ENCODE peak calls at places on chromosomes 13 and 19, in eight cellular contexts. One of them, this sample, is unnamed.

GRCh38 chr13:37427843-37428494 is 170.6 kb downstream of the POSTN start:
- DNase-seq in cerebellar cortex: no peak
- DNase-seq in body of pancreas: no peak
- DNase-seq in cardiac muscle cell: peak
- DNase-seq in GM04504: no peak
- DNase-seq in NCI-H2081: no peak
- DNase-seq in caudate nucleus: no peak
- DNase-seq in T-helper 1 cell: no peak
- DNase-seq in this sample: no peak

GRCh38 chr19:55670280-55671053 is 4.6 kb upstream of the EPN1 start:
- DNase-seq in cardiac muscle cell: peak
- DNase-seq in GM04504: no peak
- DNase-seq in NCI-H2081: no peak
- DNase-seq in body of pancreas: no peak
- DNase-seq in cerebellar cortex: peak
- DNase-seq in caudate nucleus: no peak
- DNase-seq in T-helper 1 cell: no peak
- DNase-seq in this sample: no peak

GRCh38 chr13:50400035-50400726 is 384.9 kb downstream of the KCNRG start:
- DNase-seq in cerebellar cortex: peak
- DNase-seq in NCI-H2081: no peak
- DNase-seq in T-helper 1 cell: no peak
- DNase-seq in GM04504: no peak
- DNase-seq in cardiac muscle cell: peak
- DNase-seq in body of pancreas: no peak
- DNase-seq in caudate nucleus: peak
- DNase-seq in this sample: no peak

GRCh38 chr19:47023448-47023794 is 3.8 kb downstream of the NPAS1 start:
- DNase-seq in NCI-H2081: no peak
- DNase-seq in T-helper 1 cell: no peak
- DNase-seq in caudate nucleus: no peak
- DNase-seq in body of pancreas: no peak
- DNase-seq in GM04504: no peak
- DNase-seq in cerebellar cortex: no peak
- DNase-seq in cardiac muscle cell: no peak
- DNase-seq in this sample: no peak

GRCh38 chr19:38650180-38650775 is 2.8 kb downstream of the ACTN4 start:
- DNase-seq in NCI-H2081: no peak
- DNase-seq in T-helper 1 cell: no peak
- DNase-seq in cerebellar cortex: no peak
- DNase-seq in body of pancreas: no peak
- DNase-seq in caudate nucleus: no peak
- DNase-seq in cardiac muscle cell: no peak
- DNase-seq in GM04504: no peak
- DNase-seq in this sample: no peak

GRCh38 chr13:32881074-32881791 is 135.0 kb upstream of the KL start:
- DNase-seq in cardiac muscle cell: peak
- DNase-seq in cerebellar cortex: no peak
- DNase-seq in NCI-H2081: no peak
- DNase-seq in caudate nucleus: no peak
- DNase-seq in GM04504: peak
- DNase-seq in body of pancreas: no peak
- DNase-seq in T-helper 1 cell: no peak
- DNase-seq in this sample: no peak

GRCh38 chr13:96011291-96011875 is 41.8 kb downstream of the UGGT2 start:
- DNase-seq in body of pancreas: no peak
- DNase-seq in caudate nucleus: no peak
- DNase-seq in NCI-H2081: no peak
- DNase-seq in cerebellar cortex: no peak
- DNase-seq in cardiac muscle cell: peak
- DNase-seq in GM04504: peak
- DNase-seq in T-helper 1 cell: no peak
- DNase-seq in this sample: no peak

GRCh38 chr19:18231775-18232174 is 5.5 kb upstream of the PDE4C start:
- DNase-seq in T-helper 1 cell: no peak
- DNase-seq in cardiac muscle cell: peak
- DNase-seq in caudate nucleus: no peak
- DNase-seq in cerebellar cortex: peak
- DNase-seq in body of pancreas: no peak
- DNase-seq in GM04504: no peak
- DNase-seq in NCI-H2081: no peak
- DNase-seq in this sample: no peak

GRCh38 chr19:51111606-51112005 is 3.4 kb upstream of the CTU1 start:
- DNase-seq in cerebellar cortex: no peak
- DNase-seq in NCI-H2081: no peak
- DNase-seq in body of pancreas: no peak
- DNase-seq in T-helper 1 cell: no peak
- DNase-seq in cardiac muscle cell: no peak
- DNase-seq in GM04504: no peak
- DNase-seq in caudate nucleus: no peak
- DNase-seq in this sample: no peak

GRCh38 chr19:4794971-4795370 is 3.4 kb downstream of the FEM1A start:
- DNase-seq in cardiac muscle cell: no peak
- DNase-seq in T-helper 1 cell: no peak
- DNase-seq in body of pancreas: no peak
- DNase-seq in GM04504: no peak
- DNase-seq in caudate nucleus: no peak
- DNase-seq in NCI-H2081: no peak
- DNase-seq in cerebellar cortex: no peak
- DNase-seq in this sample: no peak

GRCh38 chr13:92463134-92463533 is 763.5 kb upstream of the GPC6 start:
- DNase-seq in T-helper 1 cell: no peak
- DNase-seq in GM04504: no peak
- DNase-seq in cardiac muscle cell: no peak
- DNase-seq in body of pancreas: peak
- DNase-seq in caudate nucleus: no peak
- DNase-seq in cerebellar cortex: no peak
- DNase-seq in NCI-H2081: peak
- DNase-seq in this sample: no peak

GRCh38 chr13:109396266-109396665 is 390.1 kb downstream of the IRS2 start:
- DNase-seq in GM04504: no peak
- DNase-seq in caudate nucleus: no peak
- DNase-seq in cardiac muscle cell: no peak
- DNase-seq in NCI-H2081: no peak
- DNase-seq in T-helper 1 cell: no peak
- DNase-seq in body of pancreas: no peak
- DNase-seq in cerebellar cortex: no peak
- DNase-seq in this sample: no peak

GRCh38 chr19:34300962-34301361 is 46.6 kb downstream of the GARRE1 start:
- DNase-seq in NCI-H2081: no peak
- DNase-seq in body of pancreas: no peak
- DNase-seq in T-helper 1 cell: no peak
- DNase-seq in caudate nucleus: no peak
- DNase-seq in cerebellar cortex: no peak
- DNase-seq in cardiac muscle cell: no peak
- DNase-seq in GM04504: no peak
- DNase-seq in this sample: no peak

GRCh38 chr13:44508562-44509062 is 67.5 kb downstream of the TSC22D1 start:
- DNase-seq in NCI-H2081: no peak
- DNase-seq in body of pancreas: no peak
- DNase-seq in GM04504: no peak
- DNase-seq in T-helper 1 cell: no peak
- DNase-seq in cerebellar cortex: no peak
- DNase-seq in cardiac muscle cell: no peak
- DNase-seq in caudate nucleus: no peak
- DNase-seq in this sample: no peak

GRCh38 chr13:101556676-101557121 is 104.2 kb downstream of the ITGBL1 start:
- DNase-seq in caudate nucleus: no peak
- DNase-seq in T-helper 1 cell: no peak
- DNase-seq in cardiac muscle cell: no peak
- DNase-seq in cerebellar cortex: no peak
- DNase-seq in GM04504: peak
- DNase-seq in NCI-H2081: no peak
- DNase-seq in body of pancreas: peak
- DNase-seq in this sample: no peak

GRCh38 chr13:113887700-113888201 is 23.9 kb upstream of the GAS6 start:
- DNase-seq in body of pancreas: peak
- DNase-seq in caudate nucleus: no peak
- DNase-seq in GM04504: no peak
- DNase-seq in cerebellar cortex: no peak
- DNase-seq in cardiac muscle cell: peak
- DNase-seq in T-helper 1 cell: no peak
- DNase-seq in NCI-H2081: no peak
- DNase-seq in this sample: no peak

GRCh38 chr19:50695251-50696064 is 24.1 kb downstream of the SHANK1 start:
- DNase-seq in NCI-H2081: no peak
- DNase-seq in cerebellar cortex: peak
- DNase-seq in caudate nucleus: no peak
- DNase-seq in GM04504: no peak
- DNase-seq in cardiac muscle cell: peak
- DNase-seq in T-helper 1 cell: no peak
- DNase-seq in body of pancreas: no peak
- DNase-seq in this sample: no peak

GRCh38 chr19:48415869-48416268 is 22.4 kb downstream of the GRIN2D start:
- DNase-seq in cardiac muscle cell: no peak
- DNase-seq in T-helper 1 cell: no peak
- DNase-seq in NCI-H2081: no peak
- DNase-seq in cerebellar cortex: no peak
- DNase-seq in caudate nucleus: no peak
- DNase-seq in body of pancreas: no peak
- DNase-seq in GM04504: no peak
- DNase-seq in this sample: no peak

GRCh38 chr19:10655457-10656312 is 1.5 kb downstream of the ILF3 start:
- DNase-seq in caudate nucleus: no peak
- DNase-seq in body of pancreas: peak
- DNase-seq in GM04504: peak
- DNase-seq in T-helper 1 cell: no peak
- DNase-seq in cardiac muscle cell: peak
- DNase-seq in NCI-H2081: peak
- DNase-seq in cerebellar cortex: no peak
- DNase-seq in this sample: no peak

GRCh38 chr13:50636007-50636704 is 207.3 kb downstream of the DLEU7 start:
- DNase-seq in cerebellar cortex: no peak
- DNase-seq in body of pancreas: no peak
- DNase-seq in GM04504: no peak
- DNase-seq in T-helper 1 cell: no peak
- DNase-seq in NCI-H2081: no peak
- DNase-seq in cardiac muscle cell: peak
- DNase-seq in caudate nucleus: no peak
- DNase-seq in this sample: no peak

GRCh38 chr19:46474211-46474610 is 2.8 kb upstream of the PNMA8A start:
- DNase-seq in NCI-H2081: no peak
- DNase-seq in cerebellar cortex: no peak
- DNase-seq in body of pancreas: no peak
- DNase-seq in GM04504: no peak
- DNase-seq in T-helper 1 cell: no peak
- DNase-seq in caudate nucleus: no peak
- DNase-seq in cardiac muscle cell: no peak
- DNase-seq in this sample: no peak

GRCh38 chr19:13020002-13020414 is 24.7 kb downstream of the NFIX start:
- DNase-seq in GM04504: no peak
- DNase-seq in cerebellar cortex: no peak
- DNase-seq in T-helper 1 cell: no peak
- DNase-seq in cardiac muscle cell: no peak
- DNase-seq in caudate nucleus: no peak
- DNase-seq in NCI-H2081: no peak
- DNase-seq in body of pancreas: no peak
- DNase-seq in this sample: no peak

GRCh38 chr19:14540741-14541525 is 11.5 kb downstream of the TECR start:
- DNase-seq in cardiac muscle cell: no peak
- DNase-seq in NCI-H2081: no peak
- DNase-seq in T-helper 1 cell: no peak
- DNase-seq in caudate nucleus: no peak
- DNase-seq in body of pancreas: no peak
- DNase-seq in GM04504: no peak
- DNase-seq in cerebellar cortex: peak
- DNase-seq in this sample: no peak